ENCODE peak calls at places on chromosomes 2 and 18, in five cellular contexts. One of them, this sample, is unnamed.

GRCh38 chr18:54416459-54416858 is 58.8 kb downstream of the C18orf54 start:
- DNase-seq in colonic mucosa: no peak
- DNase-seq in tibial artery: no peak
- DNase-seq in OCI-LY7: no peak
- DNase-seq in psoas muscle: no peak
- DNase-seq in this sample: no peak

GRCh38 chr2:8631465-8632005 is 50.3 kb upstream of the ID2 start:
- DNase-seq in OCI-LY7: peak; percentile 97
- DNase-seq in tibial artery: no peak
- DNase-seq in colonic mucosa: no peak
- DNase-seq in psoas muscle: no peak
- DNase-seq in this sample: no peak

GRCh38 chr2:15668611-15669305 is 77.1 kb downstream of the DDX1 start:
- DNase-seq in psoas muscle: no peak
- DNase-seq in colonic mucosa: no peak
- DNase-seq in OCI-LY7: no peak
- DNase-seq in tibial artery: peak; percentile 21
- DNase-seq in this sample: no peak

GRCh38 chr2:191670076-191670475 is 7.9 kb upstream of the NABP1 start:
- DNase-seq in tibial artery: no peak
- DNase-seq in OCI-LY7: no peak
- DNase-seq in colonic mucosa: no peak
- DNase-seq in psoas muscle: no peak
- DNase-seq in this sample: no peak

GRCh38 chr2:97267411-97268074 is 154.6 kb downstream of the ANKRD36 start:
- DNase-seq in psoas muscle: peak; percentile 43
- DNase-seq in colonic mucosa: peak; percentile 18
- DNase-seq in tibial artery: peak; percentile 69
- DNase-seq in OCI-LY7: no peak
- DNase-seq in this sample: peak; percentile 5

GRCh38 chr2:127857494-127857818 is 499 bp downstream of the POLR2D start:
- DNase-seq in OCI-LY7: peak; percentile 67
- DNase-seq in colonic mucosa: peak; percentile 34
- DNase-seq in psoas muscle: no peak
- DNase-seq in tibial artery: peak; percentile 33
- DNase-seq in this sample: peak; percentile 42

GRCh38 chr2:61694312-61695274 is 156.4 kb upstream of the XPO1 start:
- DNase-seq in tibial artery: peak; percentile 96
- DNase-seq in psoas muscle: peak; percentile 97
- DNase-seq in OCI-LY7: peak; percentile 94
- DNase-seq in colonic mucosa: peak; percentile 98
- DNase-seq in this sample: peak; percentile 94

GRCh38 chr2:9631976-9632700 is 1.3 kb upstream of the YWHAQ start:
- DNase-seq in tibial artery: no peak
- DNase-seq in psoas muscle: no peak
- DNase-seq in OCI-LY7: no peak
- DNase-seq in colonic mucosa: no peak
- DNase-seq in this sample: peak; percentile 66

GRCh38 chr2:223954401-223954800 is 2.9 kb upstream of the MRPL44 start:
- DNase-seq in colonic mucosa: no peak
- DNase-seq in OCI-LY7: no peak
- DNase-seq in tibial artery: no peak
- DNase-seq in psoas muscle: no peak
- DNase-seq in this sample: no peak

GRCh38 chr18:61360440-61361383 is 27.5 kb downstream of the CDH20 start:
- DNase-seq in colonic mucosa: no peak
- DNase-seq in tibial artery: no peak
- DNase-seq in OCI-LY7: peak; percentile 2
- DNase-seq in psoas muscle: no peak
- DNase-seq in this sample: no peak

GRCh38 chr2:159710601-159711180 is 1.6 kb upstream of the MARCHF7 start:
- DNase-seq in tibial artery: no peak
- DNase-seq in psoas muscle: no peak
- DNase-seq in OCI-LY7: no peak
- DNase-seq in colonic mucosa: no peak
- DNase-seq in this sample: no peak

GRCh38 chr2:157261199-157261782 is 3.8 kb downstream of the GALNT5 start:
- DNase-seq in psoas muscle: no peak
- DNase-seq in tibial artery: no peak
- DNase-seq in colonic mucosa: peak; percentile 84
- DNase-seq in OCI-LY7: no peak
- DNase-seq in this sample: peak; percentile 72

GRCh38 chr2:119756837-119757236 is 2.9 kb upstream of the PTPN4 start:
- DNase-seq in psoas muscle: peak; percentile 89
- DNase-seq in OCI-LY7: no peak
- DNase-seq in colonic mucosa: peak; percentile 27
- DNase-seq in tibial artery: peak; percentile 83
- DNase-seq in this sample: no peak

DNA sequence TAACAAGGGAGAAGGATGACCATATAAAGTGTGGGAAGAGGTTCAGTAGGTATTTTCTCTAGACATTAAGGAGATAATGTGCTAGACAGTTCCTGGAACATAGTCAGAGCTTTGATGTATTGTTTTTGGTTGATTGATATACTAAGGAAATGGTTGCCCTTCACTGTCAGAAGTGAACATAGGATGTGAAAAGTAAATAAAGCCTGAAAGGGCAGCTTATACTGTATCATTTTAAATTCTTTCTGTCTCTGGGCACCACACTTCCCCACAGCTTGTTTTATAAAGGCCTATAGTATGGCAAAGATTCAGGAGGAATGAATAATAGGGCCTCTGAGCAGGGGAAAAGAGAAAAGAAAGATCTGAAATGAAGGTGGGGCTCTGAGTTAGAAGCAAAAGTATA is 72.7 kb upstream of the ITPRID2 start:
- DNase-seq in OCI-LY7: no peak
- DNase-seq in colonic mucosa: no peak
- DNase-seq in psoas muscle: no peak
- DNase-seq in tibial artery: no peak
- DNase-seq in this sample: no peak
- H3K36me3 ChIP-seq in OCI-LY7: no peaks in the 10 kb centered on the region
- H3K36me3 ChIP-seq in colonic mucosa: no peaks in the 10 kb centered on the region
- H3K36me3 ChIP-seq in psoas muscle: no peaks in the 10 kb centered on the region
- H3K36me3 ChIP-seq in tibial artery: no peaks in the 10 kb centered on the region
- H3K36me3 ChIP-seq in this sample: no peaks in the 10 kb centered on the region

GRCh38 chr2:175823291-175824073 is 178.6 kb downstream of the LNPK start:
- DNase-seq in tibial artery: no peak
- DNase-seq in colonic mucosa: no peak
- DNase-seq in psoas muscle: no peak
- DNase-seq in OCI-LY7: no peak
- DNase-seq in this sample: no peak
- H3K4me3 ChIP-seq in tibial artery: no peak overlapping the region
- H3K4me3 ChIP-seq in colonic mucosa: no peak overlapping the region
- H3K4me3 ChIP-seq in psoas muscle: no peak overlapping the region
- H3K4me3 ChIP-seq in OCI-LY7: no peak overlapping the region
- H3K4me3 ChIP-seq in this sample: no peak overlapping the region

GRCh38 chr2:215382011-215382410 is 53.9 kb downstream of the FN1 start:
- DNase-seq in OCI-LY7: no peak
- DNase-seq in psoas muscle: no peak
- DNase-seq in tibial artery: no peak
- DNase-seq in colonic mucosa: no peak
- DNase-seq in this sample: no peak

GRCh38 chr2:215380699-215381098 is 55.2 kb downstream of the FN1 start:
- DNase-seq in psoas muscle: no peak
- DNase-seq in tibial artery: no peak
- DNase-seq in OCI-LY7: no peak
- DNase-seq in colonic mucosa: no peak
- DNase-seq in this sample: no peak

GRCh38 chr2:215383652-215384279 is 52.1 kb downstream of the FN1 start:
- DNase-seq in OCI-LY7: no peak
- DNase-seq in tibial artery: no peak
- DNase-seq in colonic mucosa: no peak
- DNase-seq in psoas muscle: no peak
- DNase-seq in this sample: no peak

GRCh38 chr2:215384710-215385109 is 51.2 kb downstream of the FN1 start:
- DNase-seq in OCI-LY7: no peak
- DNase-seq in colonic mucosa: no peak
- DNase-seq in psoas muscle: no peak
- DNase-seq in tibial artery: no peak
- DNase-seq in this sample: no peak

DNA sequence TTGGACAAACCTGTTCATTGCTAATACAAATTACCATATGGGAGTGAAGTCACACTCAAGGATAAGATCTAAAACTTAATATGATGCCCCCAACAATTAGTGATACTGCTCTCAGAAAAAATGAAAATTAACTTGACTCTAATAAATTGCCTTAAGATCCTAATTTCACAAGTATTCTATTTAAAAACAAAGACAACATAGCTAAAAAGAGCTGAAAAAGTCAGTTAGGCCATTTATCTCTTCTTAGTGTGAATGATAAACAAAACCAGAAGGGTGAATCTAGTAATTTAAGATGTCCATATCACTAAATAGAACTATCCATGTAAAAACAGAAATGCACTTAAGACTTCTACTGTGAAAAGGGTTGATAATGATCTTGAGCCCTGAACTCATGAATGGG is 53.4 kb downstream of the FN1 start:
- DNase-seq in OCI-LY7: no peak
- DNase-seq in colonic mucosa: no peak
- DNase-seq in tibial artery: no peak
- DNase-seq in psoas muscle: no peak
- DNase-seq in this sample: no peak
- H3K36me3 ChIP-seq in OCI-LY7: no peaks in the 10 kb centered on the region
- H3K36me3 ChIP-seq in colonic mucosa: peaks cover 6% of the 10 kb centered on the region
- H3K36me3 ChIP-seq in tibial artery: peaks cover 88% of the 10 kb centered on the region
- H3K36me3 ChIP-seq in psoas muscle: no peaks in the 10 kb centered on the region
- H3K36me3 ChIP-seq in this sample: peaks cover 11% of the 10 kb centered on the region

DNA sequence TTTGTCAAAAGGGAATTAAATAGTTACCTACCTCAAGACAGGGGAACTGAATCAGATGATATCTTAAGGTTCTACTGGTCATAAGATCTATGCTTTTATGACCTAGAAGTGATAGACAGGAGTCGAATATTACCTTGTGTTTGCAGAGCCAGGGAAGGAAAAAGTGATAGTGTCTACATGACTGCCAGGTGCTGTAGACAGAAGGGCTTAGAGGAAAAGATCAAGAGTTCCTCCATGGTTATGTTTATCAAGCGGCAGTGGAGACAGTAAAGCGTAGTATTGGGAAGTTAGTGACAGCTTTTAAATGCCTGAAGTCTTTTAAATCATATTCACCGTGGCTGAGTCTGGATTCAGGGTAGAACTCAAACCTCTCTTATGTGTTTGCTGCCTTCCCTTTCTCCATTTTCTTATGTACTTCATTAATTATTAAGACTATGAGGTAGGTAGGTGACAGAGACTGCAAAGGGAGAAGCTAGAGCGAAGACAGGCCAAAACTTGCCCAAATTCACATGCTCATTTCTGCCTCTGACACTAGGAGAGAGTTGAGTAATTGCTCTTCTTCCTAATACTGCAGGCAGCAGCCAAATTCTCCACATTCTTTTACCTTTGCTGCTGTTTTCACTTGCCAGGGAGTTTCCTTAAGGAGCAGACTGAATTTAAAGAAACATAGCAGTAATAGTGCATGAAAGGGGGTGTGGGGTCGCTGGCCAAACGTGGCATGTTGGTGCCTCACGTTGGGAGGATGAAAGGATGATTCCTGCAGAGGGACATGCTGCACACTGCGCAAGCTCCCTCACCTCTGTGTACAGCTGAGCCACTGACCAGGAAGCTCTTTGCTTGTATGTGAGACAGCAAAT is 12.1 kb downstream of the CRIM1 start:
- DNase-seq in colonic mucosa: no peak
- DNase-seq in OCI-LY7: no peak
- DNase-seq in psoas muscle: no peak
- DNase-seq in tibial artery: no peak
- DNase-seq in this sample: no peak
- H3K4me3 ChIP-seq in colonic mucosa: no peak overlapping the region
- H3K4me3 ChIP-seq in OCI-LY7: no peak overlapping the region
- H3K4me3 ChIP-seq in psoas muscle: peak overlapping the region; percentile 36
- H3K4me3 ChIP-seq in tibial artery: peak overlapping the region; percentile 14
- H3K4me3 ChIP-seq in this sample: peak overlapping the region; percentile 17

GRCh38 chr2:99643824-99644787 is 154.3 kb upstream of the REV1 start:
- DNase-seq in OCI-LY7: no peak
- DNase-seq in colonic mucosa: no peak
- DNase-seq in tibial artery: no peak
- DNase-seq in psoas muscle: no peak
- DNase-seq in this sample: no peak

GRCh38 chr2:99640568-99641215 is 150.9 kb upstream of the REV1 start:
- DNase-seq in OCI-LY7: no peak
- DNase-seq in colonic mucosa: no peak
- DNase-seq in psoas muscle: no peak
- DNase-seq in tibial artery: no peak
- DNase-seq in this sample: no peak

GRCh38 chr2:99645960-99646359 is 156.1 kb upstream of the REV1 start:
- DNase-seq in psoas muscle: no peak
- DNase-seq in tibial artery: no peak
- DNase-seq in OCI-LY7: no peak
- DNase-seq in colonic mucosa: no peak
- DNase-seq in this sample: no peak

GRCh38 chr2:99638791-99639190 is 149.0 kb upstream of the REV1 start:
- DNase-seq in psoas muscle: no peak
- DNase-seq in tibial artery: no peak
- DNase-seq in OCI-LY7: peak; percentile 36
- DNase-seq in colonic mucosa: no peak
- DNase-seq in this sample: no peak

DNA sequence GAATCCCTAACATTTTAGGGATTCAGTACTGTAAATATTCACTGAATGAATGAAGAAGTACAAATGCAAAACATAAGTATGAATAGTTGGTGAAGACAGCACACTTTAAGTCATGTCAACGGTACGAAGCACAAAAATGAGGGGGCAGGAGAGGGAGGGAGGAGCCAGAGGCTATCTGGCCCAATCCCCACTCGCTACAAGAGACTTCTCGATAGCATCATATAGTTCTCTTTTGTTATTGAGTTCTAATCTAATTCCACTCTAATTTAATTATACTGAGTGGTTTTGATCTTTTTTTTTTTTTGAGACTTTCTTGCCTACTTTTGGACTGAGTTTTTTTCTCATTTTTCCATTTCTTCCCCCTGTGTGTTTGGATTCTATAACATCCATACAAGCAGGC is 152.2 kb upstream of the REV1 start:
- DNase-seq in colonic mucosa: no peak
- DNase-seq in OCI-LY7: no peak
- DNase-seq in tibial artery: no peak
- DNase-seq in psoas muscle: no peak
- DNase-seq in this sample: no peak
- H3K36me3 ChIP-seq in colonic mucosa: no peaks in the 10 kb centered on the region
- H3K36me3 ChIP-seq in OCI-LY7: peaks cover 12% of the 10 kb centered on the region
- H3K36me3 ChIP-seq in tibial artery: no peaks in the 10 kb centered on the region
- H3K36me3 ChIP-seq in psoas muscle: no peaks in the 10 kb centered on the region
- H3K36me3 ChIP-seq in this sample: no peaks in the 10 kb centered on the region

DNA sequence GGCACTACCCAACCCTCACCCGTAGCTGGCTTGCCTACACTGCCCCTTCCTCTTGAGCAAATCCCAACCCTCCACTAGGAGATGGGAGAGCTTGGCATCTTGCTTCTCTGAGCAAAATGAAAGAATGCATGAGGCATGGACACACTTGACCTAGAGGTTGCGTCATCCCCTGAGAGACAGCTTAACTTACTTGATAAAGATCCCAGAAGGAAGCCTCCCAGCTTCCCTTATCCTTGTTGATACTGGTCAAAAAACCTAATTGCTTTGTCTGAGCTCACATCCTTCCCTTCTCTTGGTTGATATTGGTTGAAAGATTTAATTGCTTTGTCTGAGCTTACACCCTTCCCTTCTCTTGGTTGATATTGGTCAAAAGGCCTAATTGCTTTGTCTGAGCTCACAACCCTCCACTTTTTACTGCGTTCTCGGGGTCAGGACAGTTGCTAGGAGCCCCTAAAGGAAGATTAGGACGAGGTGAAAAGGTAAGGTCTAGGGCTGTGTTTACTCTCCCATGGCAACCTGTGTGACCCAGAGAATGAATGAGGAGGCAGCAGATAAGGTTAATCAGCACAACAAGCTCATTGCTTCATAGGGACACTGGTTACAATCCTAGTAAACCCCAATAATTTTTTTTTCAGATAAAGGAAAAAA is 12.2 kb upstream of the BOD1L2 start:
- DNase-seq in tibial artery: no peak
- DNase-seq in OCI-LY7: no peak
- DNase-seq in colonic mucosa: no peak
- DNase-seq in psoas muscle: no peak
- DNase-seq in this sample: no peak
- H3K4me3 ChIP-seq in tibial artery: no peak overlapping the region
- H3K4me3 ChIP-seq in OCI-LY7: no peak overlapping the region
- H3K4me3 ChIP-seq in colonic mucosa: no peak overlapping the region
- H3K4me3 ChIP-seq in psoas muscle: no peak overlapping the region
- H3K4me3 ChIP-seq in this sample: no peak overlapping the region